ENCODE peak calls at places on chromosomes 16 and 17, in nine cellular contexts. V is endothelial cell of umbilical vein, F is BJ, H is AG04449, Z is WTC11, G is cardiac fibroblast, T is adrenal gland, Y is D721Med, R is uterus. L is an unnamed sample.

GRCh38 chr17:60640503-60640902 is 37.1 kb upstream of the BCAS3 start:
- DNase-seq in V (peak; percentile 22), F (no peak), H (no peak), Z (no peak), G (peak; percentile 40), T (no peak), Y (no peak), R (no peak), L (no peak)

GRCh38 chr17:1733047-1733357 is 8.5 kb downstream of the WDR81 start:
- DNase-seq in V (no peak), F (no peak), H (no peak), Z (no peak), G (no peak), T (no peak), Y (no peak), R (no peak), L (no peak)

GRCh38 chr17:79778504-79779087 is 648 bp downstream of the CBX2 start:
- DNase-seq in V (no peak), F (no peak), H (no peak), Z (peak; percentile 64), G (no peak), T (no peak), Y (no peak), R (no peak), L (no peak)

GRCh38 chr16:49282690-49283375 is 1.2 kb upstream of the CBLN1 start:
- DNase-seq in V (no peak), F (no peak), H (no peak), Z (peak; percentile 75), G (no peak), T (no peak), Y (no peak), R (no peak), L (no peak)

GRCh38 chr16:30760577-30761426 is 1.1 kb downstream of the CFAP119 start:
- DNase-seq in V (no peak), F (no peak), H (no peak), Z (no peak), G (no peak), T (no peak), Y (no peak), R (no peak), L (no peak)

GRCh38 chr17:17837380-17837821 is 615 bp upstream of the SREBF1 start:
- DNase-seq in V (peak; percentile 69), F (peak; percentile 54), H (no peak), Z (no peak), G (peak; percentile 93), T (peak; percentile 71), Y (no peak), R (peak; percentile 62), L (no peak)

GRCh38 chr17:55751720-55752250 is 934 bp downstream of the PCTP start:
- DNase-seq in V (no peak), F (no peak), H (no peak), Z (no peak), G (no peak), T (no peak), Y (no peak), R (no peak), L (no peak)

GRCh38 chr16:6125483-6126259 is 1028.1 kb upstream of the EEF2KMT start:
- DNase-seq in V (no peak), F (peak; percentile 35), H (no peak), Z (no peak), G (no peak), T (no peak), Y (no peak), R (no peak), L (no peak)

GRCh38 chr17:27544350-27545131 is 86.4 kb upstream of the LGALS9 start:
- DNase-seq in V (no peak), F (no peak), H (no peak), Z (no peak), G (no peak), T (no peak), Y (no peak), R (no peak), L (peak; percentile 48)

GRCh38 chr16:79334127-79334526 is 266.4 kb downstream of the MAF start:
- DNase-seq in V (no peak), F (no peak), H (no peak), Z (peak; percentile 73), G (no peak), T (no peak), Y (no peak), R (no peak), L (no peak)

GRCh38 chr16:23966577-23966976 is 130.8 kb downstream of the PRKCB start:
- DNase-seq in V (no peak), F (no peak), H (no peak), Z (no peak), G (no peak), T (no peak), Y (no peak), R (no peak), L (no peak)

GRCh38 chr16:1346422-1347285 is 5.0 kb downstream of the TSR3 start:
- DNase-seq in V (no peak), F (no peak), H (no peak), Z (no peak), G (no peak), T (no peak), Y (no peak), R (no peak), L (no peak)

GRCh38 chr17:50507871-50508572 is at the start of gene MYCBPAP:
- DNase-seq in V (peak; percentile 75), F (no peak), H (no peak), Z (peak; percentile 87), G (peak; percentile 86), T (peak; percentile 79), Y (no peak), R (peak; percentile 87), L (peak; percentile 77)

GRCh38 chr17:63568563-63568962 is 18.3 kb downstream of the DCAF7 start:
- DNase-seq in V (no peak), F (no peak), H (no peak), Z (no peak), G (no peak), T (no peak), Y (no peak), R (no peak), L (no peak)

GRCh38 chr17:57540596-57540995 is 204.5 kb downstream of the CCDC182 start:
- DNase-seq in V (no peak), F (no peak), H (no peak), Z (no peak), G (no peak), T (no peak), Y (no peak), R (no peak), L (no peak)

GRCh38 chr17:11495616-11496015 is 102.7 kb upstream of the DNAH9 start:
- DNase-seq in V (no peak), F (no peak), H (no peak), Z (no peak), G (no peak), T (no peak), Y (no peak), R (no peak), L (no peak)

GRCh38 chr16:11175850-11176341 is 80.1 kb downstream of the SOCS1 start:
- DNase-seq in V (no peak), F (no peak), H (no peak), Z (no peak), G (no peak), T (no peak), Y (no peak), R (no peak), L (no peak)

GRCh38 chr17:56441331-56441730 is 152.2 kb upstream of the NOG start:
- DNase-seq in V (peak; percentile 14), F (peak; percentile 4), H (peak; percentile 54), Z (no peak), G (peak; percentile 21), T (no peak), Y (no peak), R (no peak), L (no peak)

GRCh38 chr16:73951541-73951940 is 345.1 kb upstream of the PSMD7 start:
- DNase-seq in V (no peak), F (no peak), H (no peak), Z (no peak), G (no peak), T (no peak), Y (no peak), R (peak; percentile 31), L (no peak)

DNA sequence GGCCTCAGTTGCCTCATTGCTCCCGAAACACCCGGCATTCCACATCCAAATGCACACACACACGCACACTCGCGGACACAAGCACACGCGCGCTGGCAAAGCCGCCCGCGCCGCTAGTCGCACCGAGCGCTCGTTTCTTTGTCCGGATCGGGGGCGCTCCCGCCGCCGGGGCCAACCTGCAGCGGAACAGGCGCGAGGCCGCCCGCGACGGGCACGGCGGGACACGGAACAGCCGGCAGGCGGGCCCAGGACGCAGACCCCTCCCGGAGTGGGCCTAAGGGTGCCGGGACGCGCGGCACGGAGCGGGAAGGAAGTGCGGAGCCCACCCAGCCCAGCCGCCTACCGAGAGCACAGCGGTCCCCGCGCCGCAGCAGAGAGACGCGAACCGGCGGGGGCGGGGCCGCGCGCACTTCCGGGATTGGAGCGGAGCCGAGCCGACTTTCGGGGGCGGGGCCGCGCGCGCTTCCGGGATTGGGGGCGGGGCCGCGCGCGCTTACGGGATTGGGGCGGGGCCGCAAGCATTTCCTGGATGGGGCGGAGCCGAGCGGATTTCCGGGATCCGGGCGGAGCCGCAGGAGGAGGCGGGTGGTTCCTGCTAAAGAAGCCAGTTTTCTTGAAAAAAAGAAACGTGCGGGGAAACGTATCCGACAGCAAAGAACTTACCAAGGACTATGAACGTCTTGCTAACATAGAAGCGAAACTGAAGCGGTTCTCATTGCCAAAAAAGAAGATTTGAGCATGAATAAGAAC is at the start of gene CYBC1:
- DNase-seq in V (peak; percentile 89), F (peak; percentile 65), H (peak; percentile 42), Z (peak; percentile 90), G (peak; percentile 99), T (peak; percentile 94), Y (no peak), R (peak; percentile 93), L (peak; percentile 96)
- TF ChIP-seq CTCF in V (no peak), F (no peak), H (no peak), Z (no peak), G (no peak), T (no peak), Y (no peak), R (no peak), L (no peak)

DNA sequence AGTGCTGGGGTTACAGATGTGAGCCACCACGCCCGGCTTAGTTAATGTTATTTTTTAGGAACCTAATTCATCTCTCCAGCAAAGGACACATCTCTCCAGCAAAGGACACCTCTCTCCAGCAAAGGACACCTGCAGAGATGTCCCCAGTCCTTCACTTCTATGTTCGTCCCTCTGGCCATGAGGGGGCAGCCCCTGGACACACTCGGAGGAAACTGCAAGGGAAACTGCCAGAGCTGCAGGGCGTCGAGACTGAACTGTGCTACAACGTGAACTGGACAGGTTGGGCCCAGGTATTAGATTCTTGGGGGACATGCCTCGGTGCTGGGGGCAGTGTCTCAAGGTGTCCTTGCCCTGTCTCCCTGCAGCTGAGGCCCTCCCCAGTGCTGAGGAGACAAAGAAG is 4.7 kb downstream of the PFAS start:
- DNase-seq in V (peak; percentile 26), F (no peak), H (no peak), Z (no peak), G (peak; percentile 30), T (no peak), Y (no peak), R (no peak), L (no peak)
- TF ChIP-seq CTCF in V (peak; percentile 31), F (peak; percentile 38), H (no peak), Z (no peak), G (peak; percentile 32), T (no peak), Y (no peak), R (no peak), L (no peak)

GRCh38 chr17:16286009-16286946 is 67.0 kb downstream of the CENPV start:
- DNase-seq in V (peak; percentile 96), F (peak; percentile 93), H (peak; percentile 88), Z (no peak), G (peak; percentile 97), T (peak; percentile 96), Y (no peak), R (peak; percentile 88), L (peak; percentile 41)
- TF ChIP-seq CTCF in V (no peak), F (no peak), H (no peak), Z (no peak), G (no peak), T (no peak), Y (no peak), R (no peak), L (no peak)

GRCh38 chr17:44581868-44582267 is 24.6 kb downstream of the FZD2 start:
- DNase-seq in V (peak; percentile 34), F (no peak), H (no peak), Z (no peak), G (peak; percentile 30), T (no peak), Y (no peak), R (no peak), L (no peak)
- TF ChIP-seq CTCF in V (no peak), F (no peak), H (peak; percentile 36), Z (no peak), G (peak; percentile 33), T (no peak), Y (peak; percentile 35), R (no peak), L (no peak)

L was measured in activated B cell treated with CpG ODN at 0.5 μM for 24 hours.